ENCODE peak calls at places on chromosomes 5 and 9, in ten cellular contexts. X, A, S, K, B, J, F, R, Q and E are unnamed samples.

GRCh38 chr9:77085416-77085815 is 66.0 kb downstream of the FOXB2 start:
- DNase-seq in X (no peak), A (no peak), S (no peak), K (no peak), B (no peak), J (no peak), F (no peak), R (no peak), Q (no peak), E (no peak)

GRCh38 chr5:132656774-132657355 is 1.1 kb upstream of the IL13 start:
- DNase-seq in X (no peak), A (no peak), S (no peak), K (no peak), B (peak), J (no peak), F (no peak), R (no peak), Q (no peak), E (no peak)

GRCh38 chr5:139457653-139458306 is 4.8 kb downstream of the ECSCR start:
- DNase-seq in X (peak), A (no peak), S (no peak), K (no peak), B (peak), J (no peak), F (no peak), R (no peak), Q (no peak), E (no peak)

GRCh38 chr5:59741599-59741998 is 151.9 kb downstream of the PDE4D start:
- DNase-seq in X (no peak), A (no peak), S (no peak), K (no peak), B (no peak), J (no peak), F (no peak), R (no peak), Q (no peak), E (no peak)

GRCh38 chr9:2597483-2597882 is 24.1 kb upstream of the VLDLR start:
- DNase-seq in X (no peak), A (peak), S (no peak), K (no peak), B (no peak), J (peak), F (peak), R (no peak), Q (no peak), E (no peak)

GRCh38 chr9:137263506-137263905 is 8.4 kb downstream of the NELFB start:
- DNase-seq in X (no peak), A (no peak), S (no peak), K (no peak), B (no peak), J (no peak), F (no peak), R (no peak), Q (no peak), E (peak)

GRCh38 chr9:78029601-78030552 is 1.7 kb downstream of the GNAQ start:
- DNase-seq in X (peak), A (no peak), S (no peak), K (no peak), B (peak), J (peak), F (no peak), R (no peak), Q (no peak), E (no peak)

GRCh38 chr5:140806834-140807775 is at the start of gene PCDHA4:
- DNase-seq in X (peak), A (no peak), S (no peak), K (peak), B (no peak), J (no peak), F (no peak), R (peak), Q (peak), E (no peak)

GRCh38 chr9:98118640-98119601 is at the start of gene TRIM14:
- DNase-seq in X (peak), A (peak), S (peak), K (peak), B (peak), J (peak), F (no peak), R (peak), Q (peak), E (peak)

GRCh38 chr5:76716456-76717157 is 681 bp downstream of the F2R start:
- DNase-seq in X (peak), A (no peak), S (no peak), K (peak), B (no peak), J (no peak), F (no peak), R (peak), Q (no peak), E (no peak)

GRCh38 chr9:744790-745456 is 96.6 kb upstream of the DMRT1 start:
- DNase-seq in X (no peak), A (no peak), S (no peak), K (no peak), B (no peak), J (peak), F (no peak), R (no peak), Q (no peak), E (peak)